ENCODE peak calls at places on chromosomes 2 and 18, in six cellular contexts. L is body of pancreas, P is adrenal gland, S is heart left ventricle, U is ovary, F is H1. Z is an unnamed sample.

GRCh38 chr2:160076239-160076638 is 13.8 kb upstream of the PLA2R1 start:
- DNase-seq in L (no peak), P (no peak), S (no peak), U (no peak), F (no peak), Z (no peak)

GRCh38 chr2:134934641-134935040 is 16.0 kb downstream of the CCNT2 start:
- DNase-seq in L (no peak), P (no peak), S (no peak), U (no peak), F (no peak), Z (no peak)

GRCh38 chr2:191245046-191245868 is at the start of gene MYO1B:
- DNase-seq in L (peak; percentile 89), P (peak; percentile 47), S (peak; percentile 76), U (peak; percentile 62), F (peak; percentile 39), Z (peak; percentile 82)

GRCh38 chr2:195162194-195162593 is 494.8 kb upstream of the SLC39A10 start:
- DNase-seq in L (no peak), P (no peak), S (no peak), U (no peak), F (no peak), Z (no peak)

GRCh38 chr2:188576657-188577056 is 285.0 kb downstream of the GULP1 start:
- DNase-seq in L (no peak), P (no peak), S (no peak), U (no peak), F (no peak), Z (no peak)

GRCh38 chr18:74506405-74507119 is 10.4 kb downstream of the CNDP2 start:
- DNase-seq in L (peak; percentile 16), P (no peak), S (no peak), U (peak; percentile 49), F (no peak), Z (no peak)

GRCh38 chr18:46374850-46375249 is 270.7 kb downstream of the HAUS1 start:
- DNase-seq in L (no peak), P (no peak), S (no peak), U (no peak), F (no peak), Z (no peak)

GRCh38 chr2:37322368-37322767 is 2.3 kb downstream of the PRKD3 start:
- DNase-seq in L (no peak), P (no peak), S (no peak), U (no peak), F (no peak), Z (no peak)

GRCh38 chr2:70688427-70688826 is 79.6 kb downstream of the ADD2 start:
- DNase-seq in L (no peak), P (no peak), S (no peak), U (no peak), F (no peak), Z (no peak)

GRCh38 chr2:121860033-121860810 is 104.8 kb downstream of the TSN start:
- DNase-seq in L (no peak), P (no peak), S (no peak), U (no peak), F (no peak), Z (no peak)

GRCh38 chr18:79517322-79517721 is 121.6 kb downstream of the NFATC1 start:
- DNase-seq in L (no peak), P (no peak), S (no peak), U (no peak), F (no peak), Z (no peak)

GRCh38 chr2:55869637-55870325 is 53.8 kb downstream of the EFEMP1 start:
- DNase-seq in L (no peak), P (no peak), S (no peak), U (no peak), F (no peak), Z (no peak)

GRCh38 chr18:10559566-10560456 is 34.0 kb downstream of the NAPG start:
- DNase-seq in L (no peak), P (no peak), S (peak; percentile 23), U (no peak), F (no peak), Z (no peak)

GRCh38 chr2:229905601-229906000 is 16.2 kb downstream of the TRIP12 start:
- DNase-seq in L (no peak), P (no peak), S (no peak), U (no peak), F (no peak), Z (no peak)

GRCh38 chr2:144521702-144522101 is 1.8 kb upstream of the ZEB2 start:
- DNase-seq in L (no peak), P (no peak), S (no peak), U (no peak), F (no peak), Z (no peak)

GRCh38 chr2:144518744-144519596 is 949 bp downstream of the ZEB2 start:
- DNase-seq in L (no peak), P (no peak), S (no peak), U (no peak), F (no peak), Z (no peak)

GRCh38 chr2:144519934-144520717 is at the start of gene ZEB2:
- DNase-seq in L (no peak), P (peak; percentile 71), S (peak; percentile 71), U (peak; percentile 84), F (no peak), Z (peak; percentile 43)

GRCh38 chr2:144519597-144519933 is 354 bp downstream of the ZEB2 start:
- DNase-seq in L (no peak), P (no peak), S (no peak), U (no peak), F (no peak), Z (no peak)

DNA sequence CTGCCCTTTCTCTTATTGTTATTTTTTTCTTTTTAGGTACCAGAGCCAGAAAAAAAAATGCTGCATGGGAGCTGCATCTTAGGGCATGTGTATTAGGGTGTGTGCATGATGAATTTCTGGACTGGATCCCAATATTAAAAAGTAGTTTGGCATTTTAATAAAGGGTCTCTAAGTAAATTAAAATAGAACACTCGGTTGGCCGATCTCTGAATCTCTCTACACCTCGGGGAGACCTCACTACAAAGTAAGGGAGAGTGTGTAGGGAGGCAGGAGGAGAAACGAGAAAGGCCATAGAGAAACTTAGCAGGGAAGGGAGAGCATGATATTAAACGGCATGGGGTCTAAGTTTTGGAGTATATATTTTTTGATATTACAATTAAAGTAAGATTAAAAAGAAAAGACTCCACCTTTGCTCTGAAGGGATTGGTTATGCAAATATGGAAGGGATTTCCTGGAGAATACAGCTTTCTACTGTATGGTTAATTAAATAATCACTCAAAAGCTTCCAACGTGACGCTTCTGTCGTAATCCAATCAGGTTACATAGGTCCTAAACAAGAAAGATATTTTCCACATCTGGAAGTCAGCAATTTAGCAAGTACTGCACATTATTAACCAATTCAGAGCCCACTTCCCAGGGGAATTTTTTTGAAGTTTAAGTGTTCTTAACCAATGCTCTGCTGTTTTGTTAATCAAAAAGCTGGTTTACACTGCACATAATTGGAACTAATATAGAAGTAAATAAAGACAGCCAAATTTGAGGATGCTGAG is 984 bp upstream of the ZEB2 start:
- DNase-seq in L (no peak), P (no peak), S (no peak), U (no peak), F (no peak), Z (no peak)
- H3K27ac ChIP-seq in L (no peak overlapping the region), P (peak overlapping the region; percentile 99), S (peak overlapping the region; percentile 13), U (peak overlapping the region; percentile 39), F (no peak overlapping the region), Z (peak overlapping the region; percentile 91)

DNA sequence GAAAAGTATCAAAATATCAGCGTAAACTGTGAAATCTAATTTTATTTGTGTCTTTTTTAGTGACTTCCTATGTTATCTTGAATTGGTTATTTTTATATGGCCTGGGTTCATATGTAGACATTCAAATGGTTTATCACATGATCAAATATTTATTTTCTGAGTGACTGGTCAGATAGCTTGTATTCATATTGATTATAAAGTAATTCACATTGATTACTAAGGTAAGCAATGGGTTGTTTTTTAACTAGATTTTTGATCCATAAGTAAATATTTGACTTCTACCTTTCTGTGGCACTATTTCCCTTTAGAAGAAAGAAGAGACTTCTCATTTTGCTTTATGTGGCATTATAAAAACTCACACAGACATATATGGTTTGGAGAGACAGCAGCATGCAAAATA is 260.5 kb downstream of the TCF4 start:
- DNase-seq in L (no peak), P (no peak), S (no peak), U (no peak), F (no peak), Z (no peak)
- H3K27me3 ChIP-seq in L (no peaks in the 10 kb centered on the region), P (no peaks in the 10 kb centered on the region), S (no peaks in the 10 kb centered on the region), U (no peaks in the 10 kb centered on the region), F (no peaks in the 10 kb centered on the region), Z (peaks cover 5% of the 10 kb centered on the region)

GRCh38 chr2:205682239-205683021 is at the start of gene NRP2:
- DNase-seq in L (peak; percentile 58), P (peak; percentile 91), S (peak; percentile 82), U (peak; percentile 93), F (peak; percentile 70), Z (peak; percentile 81)
- TF ChIP-seq POLR2A in L (peak; percentile 49), P (peak; percentile 96), S (peak; percentile 91), U (peak; percentile 95), F (peak; percentile 43), Z (peak; percentile 88)

DNA sequence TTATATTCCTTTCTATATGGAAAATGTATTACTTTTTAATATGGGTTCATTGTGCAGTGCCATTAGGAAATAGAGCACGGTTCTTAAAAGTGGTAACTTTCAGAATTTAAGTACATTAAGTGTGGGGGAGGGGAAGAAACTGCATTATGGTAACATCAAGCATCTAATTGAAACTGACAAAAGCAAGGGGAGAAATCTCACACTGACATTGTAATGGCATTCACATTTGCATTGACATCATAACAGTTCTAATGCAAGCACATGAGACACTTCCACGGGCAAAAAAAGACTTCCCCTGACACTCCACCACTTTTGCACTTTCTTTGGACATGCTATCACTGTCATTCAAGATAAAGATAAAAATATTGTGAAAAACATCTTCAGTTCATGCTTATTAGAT is 431.3 kb upstream of the SMIM21 start:
- DNase-seq in L (no peak), P (no peak), S (no peak), U (no peak), F (no peak), Z (no peak)
- H3K27ac ChIP-seq in L (no peak overlapping the region), P (no peak overlapping the region), S (no peak overlapping the region), U (no peak overlapping the region), F (no peak overlapping the region), Z (no peak overlapping the region)

DNA sequence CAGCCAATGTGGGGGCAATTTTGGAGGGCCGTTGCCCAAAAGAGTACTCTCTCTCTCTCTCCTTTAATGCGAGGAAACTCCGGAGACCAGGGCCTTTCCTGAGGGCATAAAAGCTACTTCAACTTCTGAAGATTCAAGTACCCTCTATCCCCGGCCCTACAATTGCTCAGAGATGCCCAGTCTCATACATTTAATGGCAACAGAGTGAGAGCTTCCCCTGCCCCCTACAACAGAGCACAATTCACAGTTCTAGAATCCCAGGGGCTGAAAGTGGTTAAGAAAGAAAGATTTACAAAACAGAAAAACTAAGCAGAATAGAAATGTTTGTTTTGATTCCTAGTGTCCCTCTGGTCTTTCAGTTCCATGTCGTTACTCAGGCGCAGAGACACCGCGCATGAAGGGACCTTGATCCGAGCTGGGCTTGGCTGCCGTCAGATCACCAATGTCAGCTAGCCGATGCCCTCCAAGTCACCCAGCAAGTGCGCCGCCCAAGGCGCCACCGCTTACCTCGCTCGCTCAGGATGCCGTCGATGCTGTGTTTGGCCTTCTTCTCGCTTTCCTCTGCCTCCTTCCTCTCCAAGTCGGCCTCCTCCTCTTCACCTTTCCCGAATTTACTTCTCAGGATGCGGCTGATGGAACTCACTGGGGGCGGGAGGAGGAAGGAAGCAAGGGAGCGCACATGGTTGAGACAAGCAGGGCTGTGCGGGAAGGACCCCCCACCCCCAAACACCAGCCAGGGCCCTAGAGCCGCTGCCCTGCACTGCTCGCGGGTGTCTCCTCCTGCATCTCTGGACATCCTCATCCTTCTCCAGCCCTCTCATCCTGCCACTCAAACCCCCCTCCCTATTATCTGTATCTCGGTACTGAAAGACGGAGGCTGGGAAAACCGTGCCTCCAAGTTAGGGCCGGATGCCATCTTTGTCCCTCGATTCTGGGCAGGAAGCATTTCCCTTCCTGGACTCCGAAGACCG is 4.9 kb downstream of the PAX3 start:
- DNase-seq in L (no peak), P (no peak), S (no peak), U (no peak), F (no peak), Z (no peak)
- H3K27me3 ChIP-seq in L (no peaks in the 10 kb centered on the region), P (peaks cover 94% of the 10 kb centered on the region), S (peaks cover 98% of the 10 kb centered on the region), U (no peaks in the 10 kb centered on the region), F (peaks cover 83% of the 10 kb centered on the region), Z (peaks cover 100% of the 10 kb centered on the region)

Z was measured in transverse colon.